ENCODE peak calls at places on chromosomes 2 and 18, in five cellular contexts. K is IMR-90, H is SK-N-SH, I is A549, A is GM12878. P is an unnamed sample.

GRCh38 chr2:10331033-10331701 is 28.5 kb downstream of the HPCAL1 start:
- DNase-seq in H (no peak), A (peak), K (no peak), I (peak), P (peak)

GRCh38 chr18:36680042-36680441 is 148.8 kb downstream of the TPGS2 start:
- DNase-seq in I (no peak), A (no peak), K (no peak), H (no peak), P (no peak)

GRCh38 chr2:19362652-19363473 is 4.4 kb upstream of the OSR1 start:
- DNase-seq in K (peak), I (peak), A (no peak), H (peak), P (peak)

GRCh38 chr2:214533511-214533910 is 122.7 kb downstream of the VWC2L start:
- DNase-seq in K (peak), A (no peak), I (no peak), H (no peak), P (no peak)

GRCh38 chr2:11865378-11865777 is 118.9 kb downstream of the LPIN1 start:
- DNase-seq in A (no peak), K (no peak), H (no peak), I (no peak), P (no peak)

GRCh38 chr2:190121971-190122370 is 59.4 kb upstream of the MSTN start:
- DNase-seq in H (peak), K (peak), A (peak), I (peak), P (peak)

GRCh38 chr2:12315224-12315623 is 401.5 kb upstream of the TRIB2 start:
- DNase-seq in K (no peak), H (no peak), I (no peak), A (no peak), P (no peak)

GRCh38 chr2:99550368-99550767 is 60.6 kb upstream of the REV1 start:
- DNase-seq in I (no peak), H (no peak), A (no peak), K (no peak), P (no peak)

GRCh38 chr18:7177131-7177744 is 53.7 kb upstream of the LRRC30 start:
- DNase-seq in H (peak), K (peak), I (peak), A (no peak), P (peak)

GRCh38 chr18:35386600-35387366 is 9.6 kb upstream of the ZNF396 start:
- DNase-seq in H (peak), I (peak), A (no peak), K (peak), P (peak)

GRCh38 chr2:101999122-101999789 is 7.5 kb downstream of the IL1R2 start:
- DNase-seq in H (no peak), A (no peak), K (peak), I (peak), P (no peak)

GRCh38 chr2:102001767-102002142 is 10.0 kb downstream of the IL1R2 start:
- DNase-seq in H (no peak), A (no peak), I (no peak), K (no peak), P (no peak)

GRCh38 chr2:102000012-102000411 is 8.3 kb downstream of the IL1R2 start:
- DNase-seq in A (no peak), I (no peak), H (no peak), K (no peak), P (no peak)

GRCh38 chr2:102002229-102002628 is 10.5 kb downstream of the IL1R2 start:
- DNase-seq in H (no peak), K (no peak), A (no peak), I (no peak), P (no peak)

DNA sequence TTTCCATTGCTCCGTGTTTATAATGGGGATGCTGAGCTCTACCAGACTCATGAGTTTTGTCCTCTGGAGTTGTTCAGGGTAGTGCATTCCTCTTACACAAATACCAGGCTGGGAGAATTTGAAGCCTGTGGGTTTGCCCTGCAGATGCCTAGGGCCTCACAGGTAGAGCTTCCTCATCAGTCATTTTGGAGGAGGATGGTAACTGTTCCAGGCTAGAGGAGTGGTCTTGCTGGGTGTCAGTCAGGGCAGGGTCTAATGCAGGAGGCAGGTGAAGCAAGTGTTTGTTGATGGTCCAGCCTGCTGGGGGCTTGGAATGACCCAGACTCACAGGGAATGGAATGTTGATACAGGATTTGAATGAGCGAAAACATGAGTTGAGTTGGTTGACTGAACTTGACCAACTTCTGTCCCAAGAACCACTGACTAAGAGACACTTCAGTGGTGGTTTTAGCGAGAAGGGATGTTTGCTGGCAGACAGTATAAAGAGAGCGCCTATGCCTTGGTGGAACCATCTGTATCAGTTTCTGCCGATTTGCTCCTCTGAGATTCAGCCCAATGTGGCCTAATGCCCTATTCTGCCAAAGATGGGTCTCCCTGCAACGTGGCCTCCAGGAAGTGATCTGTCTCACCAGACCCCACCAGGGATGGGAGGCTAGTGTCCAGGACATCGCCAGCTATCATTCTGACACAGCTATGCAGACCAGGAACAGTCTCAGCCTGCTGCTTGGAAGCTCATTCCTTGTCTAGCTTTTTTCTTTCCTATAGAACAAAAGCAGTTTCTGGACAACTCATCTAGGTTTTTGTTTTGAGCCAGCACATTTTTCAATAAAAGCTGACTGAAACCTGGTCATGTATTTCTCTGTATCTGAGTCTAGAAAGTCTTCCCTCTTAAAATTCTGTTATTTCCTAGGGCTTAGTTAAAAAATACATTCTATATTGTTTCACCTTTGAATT is 9.3 kb downstream of the IL1R2 start:
- DNase-seq in H (no peak), A (no peak), I (no peak), K (no peak), P (no peak)
- TF ChIP-seq RCOR1 in H (no peak), A (no peak), I (no peak), K (no peak), P (no peak)

GRCh38 chr18:492451-492850 is 8.1 kb downstream of the COLEC12 start:
- DNase-seq in A (no peak), H (no peak), I (no peak), K (no peak), P (no peak)
- TF ChIP-seq RCOR1 in A (no peak), H (no peak), I (no peak), K (no peak), P (no peak)

GRCh38 chr2:120231564-120231973 is 8.4 kb upstream of the TMEM185B start:
- DNase-seq in A (no peak), H (no peak), K (no peak), I (no peak), P (no peak)
- TF ChIP-seq RCOR1 in A (peak), H (no peak), K (no peak), I (no peak), P (no peak)

DNA sequence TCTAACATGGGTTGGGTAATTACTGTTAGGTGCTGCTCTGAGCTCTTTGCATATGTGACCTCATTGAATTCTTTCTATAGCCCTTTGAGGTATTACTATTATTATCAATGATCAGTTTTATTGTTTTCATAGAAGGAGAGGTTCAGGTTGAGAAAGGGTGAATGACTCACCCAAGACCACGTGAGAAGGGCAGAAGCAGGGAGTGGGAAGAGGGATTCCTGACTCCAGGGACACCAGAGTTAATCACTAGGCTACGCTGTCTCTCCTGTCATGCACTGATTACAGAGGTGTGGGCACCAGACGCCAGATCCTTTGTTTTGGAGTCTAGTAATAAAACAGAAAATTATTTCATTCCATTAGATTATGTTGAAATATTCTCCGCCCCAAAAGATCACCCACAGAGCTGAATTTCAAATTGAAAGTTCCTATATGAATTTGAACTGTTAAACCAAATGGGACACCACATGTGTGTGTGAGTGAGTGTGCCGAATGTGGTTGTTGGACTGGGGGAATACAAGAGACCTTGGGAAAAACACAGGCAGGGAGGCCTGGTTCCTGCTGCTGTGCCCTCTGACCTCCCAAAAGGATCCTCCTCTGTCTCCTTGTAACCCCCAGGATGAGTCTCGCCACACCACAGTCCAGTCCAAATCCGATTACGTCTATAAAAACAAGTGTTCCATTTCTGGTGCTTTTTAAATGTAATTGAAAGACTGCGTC is 215.4 kb downstream of the ZNF521 start:
- DNase-seq in I (no peak), H (no peak), A (no peak), K (no peak), P (peak)
- TF ChIP-seq RCOR1 in I (no peak), H (no peak), A (no peak), K (no peak), P (no peak)

GRCh38 chr2:233915133-233915532 is 2.0 kb upstream of the TRPM8 start:
- DNase-seq in A (no peak), K (peak), I (peak), H (peak), P (peak)

GRCh38 chr2:233907627-233908026 is 9.5 kb upstream of the TRPM8 start:
- DNase-seq in H (no peak), I (no peak), K (no peak), A (no peak), P (no peak)

GRCh38 chr2:233917146-233917545 is at the start of gene TRPM8:
- DNase-seq in K (no peak), H (no peak), I (no peak), A (no peak), P (no peak)

DNA sequence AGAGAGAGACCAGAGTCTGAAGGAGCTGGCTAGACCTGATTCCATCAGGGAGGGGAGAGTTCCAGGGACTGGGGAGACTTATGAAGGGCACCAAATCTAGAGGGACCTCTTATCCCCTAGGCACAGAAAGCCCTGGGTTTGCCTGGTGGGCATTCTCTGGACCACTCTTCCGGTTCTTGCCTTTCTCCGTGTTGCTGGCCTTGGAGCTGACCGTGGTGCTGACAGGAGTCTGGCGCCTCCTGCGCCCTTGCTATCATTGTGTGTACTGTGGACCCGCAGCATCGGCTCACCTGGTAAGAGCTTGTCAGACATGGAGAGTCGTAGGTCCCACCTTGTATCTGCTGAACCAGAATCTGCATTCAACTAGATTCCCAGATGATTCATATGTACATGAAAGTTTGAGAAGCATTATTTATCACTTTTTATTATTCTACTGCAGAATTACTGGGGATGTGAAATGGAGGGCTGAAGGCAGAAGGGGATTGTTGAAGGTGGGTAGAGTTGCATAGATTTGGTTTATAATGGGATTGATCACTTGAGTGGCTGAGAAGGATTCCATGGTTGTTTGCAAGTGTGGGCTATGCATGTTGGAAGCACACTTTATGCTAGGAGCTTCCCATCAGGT is 4.3 kb upstream of the TRPM8 start:
- DNase-seq in I (peak), K (peak), H (no peak), A (no peak), P (no peak)
- TF ChIP-seq RCOR1 in I (no peak), K (no peak), H (no peak), A (no peak), P (no peak)

DNA sequence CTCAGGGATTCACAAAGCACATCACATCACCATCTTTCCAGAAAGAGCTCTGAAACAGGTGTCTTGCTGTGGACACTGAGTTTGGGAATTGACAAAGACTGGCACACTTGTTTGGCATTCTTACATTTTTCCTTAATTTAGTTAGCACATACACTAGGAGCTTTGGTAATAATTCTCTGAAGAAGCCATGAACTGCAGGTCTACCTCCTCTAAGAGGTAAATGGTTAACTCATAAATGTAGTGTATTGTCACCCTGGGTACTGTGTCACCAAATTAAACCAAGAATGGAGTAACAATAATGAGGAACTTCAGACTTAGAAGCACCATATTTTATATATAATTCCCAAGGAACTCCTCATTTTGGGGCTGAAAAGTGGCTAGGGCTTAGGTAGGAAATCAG is 22.6 kb downstream of the EIF4E2 start:
- DNase-seq in A (no peak), I (no peak), H (no peak), K (no peak), P (no peak)
- TF ChIP-seq RCOR1 in A (no peak), I (no peak), H (no peak), K (no peak), P (no peak)

GRCh38 chr18:55513199-55513598 is 74.8 kb downstream of the TCF4 start:
- DNase-seq in I (no peak), A (no peak), K (no peak), H (no peak), P (no peak)

GRCh38 chr18:55508637-55509036 is 79.4 kb downstream of the TCF4 start:
- DNase-seq in I (no peak), H (no peak), K (no peak), A (no peak), P (no peak)

GRCh38 chr18:55511277-55511676 is 76.7 kb downstream of the TCF4 start:
- DNase-seq in H (no peak), I (no peak), A (no peak), K (no peak), P (no peak)

GRCh38 chr18:55510809-55511208 is 77.2 kb downstream of the TCF4 start:
- DNase-seq in A (no peak), K (peak), I (no peak), H (no peak), P (no peak)

GRCh38 chr18:55509631-55510372 is 78.2 kb downstream of the TCF4 start:
- DNase-seq in K (peak), H (no peak), A (peak), I (no peak), P (no peak)
- TF ChIP-seq RCOR1 in K (no peak), H (no peak), A (no peak), I (no peak), P (no peak)

DNA sequence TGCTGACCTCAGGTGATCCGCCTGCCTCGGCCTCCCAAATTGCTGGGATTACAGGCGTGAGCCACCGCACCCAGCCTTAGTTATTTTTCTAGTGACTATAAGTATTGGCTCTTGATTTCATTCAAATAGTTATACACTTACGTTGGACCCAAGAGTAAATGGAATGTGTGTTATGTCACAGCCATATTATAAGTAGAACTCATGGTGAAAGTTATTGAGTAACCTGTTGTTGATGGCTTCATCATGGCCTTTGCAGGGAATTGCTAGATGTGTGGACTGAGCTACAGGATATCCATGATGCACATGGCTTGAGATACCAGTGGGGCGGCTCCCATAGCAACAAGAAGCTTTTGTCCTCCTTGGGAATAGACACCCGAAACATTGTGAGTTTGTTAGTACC is 44.7 kb downstream of the AFTPH start:
- DNase-seq in A (no peak), I (no peak), K (peak), H (no peak), P (no peak)
- TF ChIP-seq RCOR1 in A (no peak), I (no peak), K (no peak), H (no peak), P (no peak)

GRCh38 chr2:123144082-123144481 is 881.0 kb upstream of the CNTNAP5 start:
- DNase-seq in K (no peak), H (no peak), I (no peak), A (no peak), P (no peak)
- TF ChIP-seq RCOR1 in K (no peak), H (no peak), I (no peak), A (no peak), P (no peak)

GRCh38 chr2:85269959-85270358 is 57.8 kb downstream of the TGOLN2 start:
- DNase-seq in K (peak), H (no peak), I (no peak), A (no peak), P (no peak)
- TF ChIP-seq RCOR1 in K (no peak), H (no peak), I (no peak), A (no peak), P (no peak)